ENCODE peak calls at places on chromosomes 6 and 20, in nine cellular contexts. C is neuronal stem cell, V is endodermal cell, G is neural progenitor cell, X is fibroblast of lung, H is HepG2, Z is GM23248, O is IMR-90, L is H1. D is an unnamed sample.
A peak's percentile ranks its signal among the peaks of the same experiment; 100 is the strongest.

GRCh38 chr20:50224553-50225255 is 34.1 kb downstream of the CEBPB start:
- DNase-seq in Z (peak; percentile 95), V (peak; percentile 69), C (no peak), H (no peak), L (no peak), O (peak; percentile 97), G (no peak), X (peak; percentile 95), D (peak; percentile 97)

GRCh38 chr6:162058281-162058875 is 669.2 kb downstream of the PRKN start:
- DNase-seq in O (no peak), C (no peak), V (no peak), L (no peak), Z (peak; percentile 1), G (no peak), X (no peak), H (peak; percentile 98), D (no peak)

GRCh38 chr6:113104546-113105325 is 752.4 kb upstream of the MARCKS start:
- DNase-seq in X (no peak), C (no peak), H (no peak), O (no peak), Z (no peak), G (no peak), V (no peak), L (no peak), D (no peak)

GRCh38 chr6:18501313-18502013 is 114.3 kb downstream of the RNF144B start:
- DNase-seq in C (no peak), X (peak; percentile 25), G (no peak), O (peak; percentile 91), V (no peak), Z (peak; percentile 70), L (no peak), H (no peak), D (peak; percentile 90)

GRCh38 chr6:37987008-37987407 is 167.5 kb downstream of the ZFAND3 start:
- DNase-seq in L (no peak), H (no peak), G (no peak), C (no peak), X (peak; percentile 39), O (peak; percentile 60), V (no peak), Z (peak; percentile 87), D (peak; percentile 77)

GRCh38 chr20:62845416-62845815 is 16.2 kb downstream of the TCFL5 start:
- DNase-seq in C (no peak), L (no peak), X (no peak), V (no peak), O (no peak), G (no peak), H (no peak), Z (no peak), D (no peak)

GRCh38 chr6:124073820-124074587 is 270.3 kb downstream of the NKAIN2 start:
- DNase-seq in G (no peak), C (no peak), H (no peak), X (no peak), O (no peak), Z (no peak), V (no peak), L (no peak), D (no peak)

GRCh38 chr20:62451970-62452369 is 23.8 kb downstream of the GATA5 start:
- DNase-seq in Z (no peak), X (no peak), H (no peak), G (no peak), V (no peak), O (no peak), C (no peak), L (no peak), D (no peak)

DNA sequence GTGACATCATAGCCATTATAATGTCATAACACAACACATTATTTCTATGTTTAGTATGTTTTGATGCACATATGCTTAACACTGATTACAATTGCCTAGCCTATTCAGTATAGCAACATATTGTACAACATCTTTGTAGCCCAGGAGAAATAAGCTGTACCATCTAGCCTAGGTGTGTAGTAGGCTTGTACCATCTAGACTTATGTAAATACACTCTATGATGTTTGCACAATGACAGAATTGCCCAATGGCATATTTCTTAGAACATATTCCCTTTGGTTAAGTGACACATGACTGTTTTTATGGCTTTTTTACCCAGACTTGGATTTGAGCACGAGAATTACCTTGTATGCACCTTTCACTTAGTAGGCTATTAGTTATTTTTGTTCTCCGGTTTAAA is 64.5 kb upstream of the HIVEP1 start:
- DNase-seq in H (no peak), C (no peak), O (no peak), G (no peak), L (no peak), V (no peak), X (no peak), Z (no peak), D (no peak)
- H3K9ac ChIP-seq in H (no peak overlapping the region), C (no peak overlapping the region), O (no peak overlapping the region), G (no peak overlapping the region), L (no peak overlapping the region), V (no peak overlapping the region), X (no peak overlapping the region), Z (no peak overlapping the region), D (no peak overlapping the region)

GRCh38 chr6:10884245-10884972 is 2.4 kb upstream of the SYCP2L start:
- DNase-seq in L (no peak), V (no peak), C (peak; percentile 8), O (no peak), X (no peak), G (peak; percentile 48), Z (no peak), H (no peak), D (no peak)

GRCh38 chr6:10880366-10880765 is 1.5 kb downstream of the GCM2 start:
- DNase-seq in Z (peak; percentile 8), C (no peak), O (no peak), H (no peak), V (no peak), X (no peak), G (no peak), L (no peak), D (no peak)

GRCh38 chr6:10882654-10883053 is 813 bp upstream of the GCM2 start:
- DNase-seq in G (peak; percentile 54), X (no peak), H (no peak), C (peak; percentile 6), L (peak; percentile 82), V (peak; percentile 79), O (no peak), Z (no peak), D (no peak)

DNA sequence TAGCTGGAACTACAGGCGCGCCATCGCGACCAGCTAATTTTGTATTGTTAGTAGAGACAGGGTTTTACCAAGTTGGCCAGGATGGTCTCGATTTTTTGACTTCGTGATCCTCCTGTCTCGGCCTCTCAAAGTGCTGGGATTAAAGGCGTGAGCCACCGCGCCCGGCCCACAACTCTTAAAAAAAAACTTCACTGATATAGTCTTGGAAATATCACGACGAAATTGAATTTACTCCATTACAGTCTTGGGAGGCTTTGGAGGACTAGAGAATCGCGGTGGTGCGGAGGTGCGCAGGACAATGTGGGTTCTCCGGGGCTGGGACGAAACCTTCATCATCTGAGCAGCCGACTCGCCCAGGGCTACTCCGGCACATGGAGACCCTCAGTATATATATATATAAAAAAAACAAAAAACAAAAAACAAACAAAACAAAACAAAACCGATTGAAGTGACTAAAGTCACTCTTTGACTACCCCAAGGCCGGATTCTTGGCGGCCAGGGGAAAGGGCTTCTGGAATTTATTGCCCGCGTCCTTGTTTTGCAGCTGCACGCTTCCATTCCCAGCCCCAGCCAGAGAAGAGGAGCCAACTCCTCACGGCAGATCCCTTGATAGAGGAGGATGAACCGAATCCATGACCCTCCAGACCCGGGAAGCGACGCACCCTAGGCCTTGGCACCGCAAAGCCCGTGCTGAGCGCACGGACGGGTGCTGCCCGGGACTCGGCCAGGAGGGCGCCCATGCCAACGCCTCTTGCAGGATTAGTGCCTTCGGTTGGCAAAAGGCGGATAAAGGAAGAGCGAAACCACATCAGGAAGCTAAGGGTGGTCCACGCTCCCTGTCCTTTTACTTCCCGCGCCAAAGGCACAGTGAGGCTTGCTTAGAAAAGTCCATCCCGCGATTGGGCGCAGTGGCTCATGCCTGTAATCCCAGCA is 1.7 kb upstream of the GCM2 start:
- DNase-seq in X (no peak), O (no peak), L (peak; percentile 63), Z (no peak), H (no peak), V (peak; percentile 57), C (peak; percentile 26), G (peak; percentile 49), D (no peak)
- H3K27me3 ChIP-seq in X (peaks cover 29% of the 10 kb centered on the region), O (peaks cover 69% of the 10 kb centered on the region), L (peaks cover 21% of the 10 kb centered on the region), Z (peaks cover 62% of the 10 kb centered on the region), H (peaks cover 4% of the 10 kb centered on the region), V (peaks cover 77% of the 10 kb centered on the region), C (peaks cover 52% of the 10 kb centered on the region), G (peaks cover 87% of the 10 kb centered on the region), D (peaks cover 73% of the 10 kb centered on the region)

GRCh38 chr20:44414346-44414714 is 58.8 kb downstream of the HNF4A start:
- DNase-seq in L (no peak), O (no peak), G (no peak), C (no peak), H (no peak), V (no peak), X (no peak), Z (no peak), D (no peak)

GRCh38 chr20:44414808-44415207 is 59.3 kb downstream of the HNF4A start:
- DNase-seq in O (no peak), G (no peak), H (peak; percentile 52), Z (no peak), V (no peak), X (no peak), L (no peak), C (no peak), D (no peak)

GRCh38 chr20:44411757-44412401 is 56.4 kb downstream of the HNF4A start:
- DNase-seq in H (no peak), C (no peak), L (no peak), X (no peak), V (no peak), G (no peak), Z (no peak), O (no peak), D (no peak)

GRCh38 chr20:44412402-44413144 is 57.1 kb downstream of the HNF4A start:
- DNase-seq in Z (peak; percentile 22), L (no peak), X (no peak), O (no peak), G (no peak), H (no peak), C (no peak), V (no peak), D (no peak)

DNA sequence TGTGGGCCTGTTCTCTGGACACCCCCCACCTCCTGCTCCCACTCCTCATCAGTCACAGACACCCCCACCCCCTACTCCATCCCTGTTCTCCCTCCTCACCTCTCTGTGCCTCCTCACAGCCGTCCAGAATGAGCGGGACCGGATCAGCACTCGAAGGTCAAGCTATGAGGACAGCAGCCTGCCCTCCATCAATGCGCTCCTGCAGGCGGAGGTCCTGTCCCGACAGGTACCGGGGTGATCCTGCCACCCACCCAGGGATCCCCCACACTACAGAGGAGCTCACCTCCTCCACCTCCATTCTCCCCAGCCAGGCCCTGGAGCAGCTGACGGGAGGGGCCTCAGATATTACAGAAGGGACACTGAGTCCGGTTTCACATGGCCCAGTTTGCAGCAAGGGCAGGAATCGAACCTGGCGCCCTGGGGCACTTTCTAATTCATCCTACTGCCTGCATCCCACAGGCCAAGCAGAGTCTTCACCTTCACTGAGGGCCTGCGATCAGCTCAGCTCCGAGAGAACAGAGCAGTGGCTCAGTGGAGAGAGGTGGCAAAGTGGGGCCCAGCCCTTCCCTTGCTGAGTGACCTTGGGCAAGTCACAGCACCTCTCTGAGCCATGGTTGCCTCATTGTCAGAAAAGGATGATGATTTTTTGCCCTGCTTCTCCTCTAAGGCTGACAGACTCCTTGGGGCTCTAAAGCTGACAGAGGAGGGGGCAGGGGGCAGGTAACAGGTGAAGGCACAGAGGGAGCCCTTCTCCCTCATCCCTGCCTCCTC is 58.3 kb downstream of the HNF4A start:
- DNase-seq in O (no peak), C (no peak), L (no peak), Z (no peak), X (no peak), V (no peak), H (no peak), G (no peak), D (no peak)
- H3K9ac ChIP-seq in O (no peak overlapping the region), C (no peak overlapping the region), L (no peak overlapping the region), Z (no peak overlapping the region), X (no peak overlapping the region), V (no peak overlapping the region), H (peak overlapping the region; percentile 29), G (no peak overlapping the region), D (no peak overlapping the region)

DNA sequence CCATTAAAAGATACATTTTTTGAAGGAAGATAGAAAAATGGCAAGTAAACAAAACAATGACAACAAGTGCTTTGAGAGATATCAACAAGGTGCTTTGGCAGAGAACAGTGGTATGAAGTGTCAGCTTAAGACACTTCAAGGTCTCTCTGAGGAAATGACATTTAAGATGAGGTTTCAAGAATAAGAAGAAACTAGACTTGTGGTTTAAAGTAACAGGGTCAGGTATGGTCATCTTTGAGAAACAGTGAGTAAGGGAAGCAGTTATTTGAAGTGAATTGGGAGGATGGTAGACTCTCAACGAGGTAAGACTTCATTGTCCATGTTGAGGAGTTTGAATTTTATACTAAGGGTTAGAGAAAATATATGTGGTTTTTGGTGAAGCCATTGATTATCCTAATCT is 77.8 kb downstream of the SYCP2L start:
- DNase-seq in V (no peak), C (no peak), O (no peak), G (no peak), X (no peak), H (no peak), Z (no peak), L (no peak), D (no peak)
- H3K27me3 ChIP-seq in V (peaks cover 30% of the 10 kb centered on the region), C (no peaks in the 10 kb centered on the region), O (no peaks in the 10 kb centered on the region), G (no peaks in the 10 kb centered on the region), X (no peaks in the 10 kb centered on the region), H (no peaks in the 10 kb centered on the region), Z (no peaks in the 10 kb centered on the region), L (peaks cover 21% of the 10 kb centered on the region), D (no peaks in the 10 kb centered on the region)

D was measured in adipocyte.